ENCODE peak calls at places on chromosomes 1 and 21, in ten cellular contexts. One of them, this sample, is unnamed.
A peak's percentile ranks its signal among the peaks of the same experiment; 100 is the strongest.

GRCh38 chr1:155591770-155592169 is 18.2 kb upstream of the MSTO1 start:
- DNase-seq in upper lobe of right lung: no peak
- DNase-seq in psoas muscle: no peak
- DNase-seq in tibial artery: no peak
- DNase-seq in left ventricle myocardium inferior: no peak
- DNase-seq in breast epithelium: no peak
- DNase-seq in pancreas: no peak
- DNase-seq in uterus: peak; percentile 31
- DNase-seq in kidney: no peak
- DNase-seq in heart left ventricle: peak; percentile 28
- DNase-seq in this sample: peak; percentile 45

GRCh38 chr1:50774759-50775351 is 185.2 kb downstream of the FAF1 start:
- DNase-seq in upper lobe of right lung: no peak
- DNase-seq in psoas muscle: no peak
- DNase-seq in tibial artery: no peak
- DNase-seq in left ventricle myocardium inferior: no peak
- DNase-seq in breast epithelium: no peak
- DNase-seq in pancreas: no peak
- DNase-seq in uterus: no peak
- DNase-seq in kidney: no peak
- DNase-seq in heart left ventricle: no peak
- DNase-seq in this sample: no peak

GRCh38 chr1:157542676-157543075 is 9.6 kb downstream of the FCRL5 start:
- DNase-seq in upper lobe of right lung: no peak
- DNase-seq in psoas muscle: no peak
- DNase-seq in tibial artery: no peak
- DNase-seq in left ventricle myocardium inferior: peak; percentile 36
- DNase-seq in breast epithelium: no peak
- DNase-seq in pancreas: peak; percentile 15
- DNase-seq in uterus: no peak
- DNase-seq in kidney: peak; percentile 89
- DNase-seq in heart left ventricle: peak; percentile 28
- DNase-seq in this sample: no peak

GRCh38 chr1:230127105-230128054 is 60.3 kb downstream of the GALNT2 start:
- DNase-seq in upper lobe of right lung: no peak
- DNase-seq in psoas muscle: no peak
- DNase-seq in tibial artery: no peak
- DNase-seq in left ventricle myocardium inferior: no peak
- DNase-seq in breast epithelium: no peak
- DNase-seq in pancreas: no peak
- DNase-seq in uterus: no peak
- DNase-seq in kidney: no peak
- DNase-seq in heart left ventricle: no peak
- DNase-seq in this sample: no peak

GRCh38 chr21:45138199-45139002 is 64.0 kb downstream of the ADARB1 start:
- DNase-seq in upper lobe of right lung: peak; percentile 80
- DNase-seq in psoas muscle: peak; percentile 80
- DNase-seq in tibial artery: peak; percentile 62
- DNase-seq in left ventricle myocardium inferior: peak; percentile 59
- DNase-seq in breast epithelium: no peak
- DNase-seq in pancreas: peak; percentile 53
- DNase-seq in uterus: peak; percentile 72
- DNase-seq in kidney: peak; percentile 82
- DNase-seq in heart left ventricle: peak; percentile 61
- DNase-seq in this sample: peak; percentile 68

GRCh38 chr1:48499211-48499610 is 27.2 kb upstream of the SPATA6 start:
- DNase-seq in upper lobe of right lung: no peak
- DNase-seq in psoas muscle: no peak
- DNase-seq in tibial artery: no peak
- DNase-seq in left ventricle myocardium inferior: no peak
- DNase-seq in breast epithelium: no peak
- DNase-seq in pancreas: no peak
- DNase-seq in uterus: no peak
- DNase-seq in kidney: no peak
- DNase-seq in heart left ventricle: no peak
- DNase-seq in this sample: no peak

GRCh38 chr1:203340112-203340804 is 10.7 kb downstream of the FMOD start:
- DNase-seq in upper lobe of right lung: peak; percentile 72
- DNase-seq in psoas muscle: peak; percentile 74
- DNase-seq in tibial artery: peak; percentile 73
- DNase-seq in left ventricle myocardium inferior: peak; percentile 52
- DNase-seq in breast epithelium: peak; percentile 76
- DNase-seq in pancreas: peak; percentile 80
- DNase-seq in uterus: peak; percentile 82
- DNase-seq in kidney: no peak
- DNase-seq in heart left ventricle: peak; percentile 72
- DNase-seq in this sample: peak; percentile 81

GRCh38 chr1:213623862-213624261 is 363.9 kb upstream of the PROX1 start:
- DNase-seq in upper lobe of right lung: no peak
- DNase-seq in psoas muscle: no peak
- DNase-seq in tibial artery: no peak
- DNase-seq in left ventricle myocardium inferior: no peak
- DNase-seq in breast epithelium: no peak
- DNase-seq in pancreas: no peak
- DNase-seq in uterus: no peak
- DNase-seq in kidney: no peak
- DNase-seq in heart left ventricle: no peak
- DNase-seq in this sample: no peak

GRCh38 chr1:29900086-29900485 is 663.8 kb downstream of the PTPRU start:
- DNase-seq in upper lobe of right lung: no peak
- DNase-seq in psoas muscle: no peak
- DNase-seq in tibial artery: no peak
- DNase-seq in left ventricle myocardium inferior: no peak
- DNase-seq in breast epithelium: no peak
- DNase-seq in pancreas: no peak
- DNase-seq in uterus: no peak
- DNase-seq in kidney: no peak
- DNase-seq in heart left ventricle: no peak
- DNase-seq in this sample: no peak

GRCh38 chr1:205945056-205945455 is 1.8 kb upstream of the SLC26A9 start:
- DNase-seq in upper lobe of right lung: no peak
- DNase-seq in psoas muscle: no peak
- DNase-seq in tibial artery: no peak
- DNase-seq in left ventricle myocardium inferior: no peak
- DNase-seq in breast epithelium: no peak
- DNase-seq in pancreas: no peak
- DNase-seq in uterus: no peak
- DNase-seq in kidney: no peak
- DNase-seq in heart left ventricle: no peak
- DNase-seq in this sample: no peak

GRCh38 chr21:26965567-26966359 is 1.1 kb downstream of the ADAMTS5 start:
- DNase-seq in upper lobe of right lung: peak; percentile 67
- DNase-seq in psoas muscle: peak; percentile 79
- DNase-seq in tibial artery: peak; percentile 40
- DNase-seq in left ventricle myocardium inferior: peak; percentile 65
- DNase-seq in breast epithelium: peak; percentile 20
- DNase-seq in pancreas: peak; percentile 25
- DNase-seq in uterus: peak; percentile 80
- DNase-seq in kidney: peak; percentile 87
- DNase-seq in heart left ventricle: peak; percentile 66
- DNase-seq in this sample: no peak
- TF ChIP-seq CTCF in upper lobe of right lung: peak; percentile 32
- TF ChIP-seq CTCF in psoas muscle: peak; percentile 40
- TF ChIP-seq CTCF in tibial artery: peak; percentile 40
- TF ChIP-seq CTCF in left ventricle myocardium inferior: peak; percentile 59
- TF ChIP-seq CTCF in breast epithelium: peak; percentile 27
- TF ChIP-seq CTCF in pancreas: no peak
- TF ChIP-seq CTCF in uterus: peak; percentile 79
- TF ChIP-seq CTCF in kidney: peak; percentile 38
- TF ChIP-seq CTCF in heart left ventricle: peak; percentile 37
- TF ChIP-seq CTCF in this sample: no peak

GRCh38 chr1:2962541-2962940 is 58.7 kb upstream of the ACTRT2 start:
- DNase-seq in upper lobe of right lung: peak; percentile 33
- DNase-seq in psoas muscle: no peak
- DNase-seq in tibial artery: no peak
- DNase-seq in left ventricle myocardium inferior: no peak
- DNase-seq in breast epithelium: no peak
- DNase-seq in pancreas: no peak
- DNase-seq in uterus: no peak
- DNase-seq in kidney: no peak
- DNase-seq in heart left ventricle: no peak
- DNase-seq in this sample: no peak
- H3K9me3 ChIP-seq in upper lobe of right lung: no peaks in the 10 kb centered on the region
- H3K9me3 ChIP-seq in psoas muscle: peaks cover 13% of the 10 kb centered on the region
- H3K9me3 ChIP-seq in tibial artery: peaks cover 6% of the 10 kb centered on the region
- H3K9me3 ChIP-seq in left ventricle myocardium inferior: peaks cover 17% of the 10 kb centered on the region
- H3K9me3 ChIP-seq in breast epithelium: peaks cover 7% of the 10 kb centered on the region
- H3K9me3 ChIP-seq in pancreas: no peaks in the 10 kb centered on the region
- H3K9me3 ChIP-seq in uterus: no peaks in the 10 kb centered on the region
- H3K9me3 ChIP-seq in kidney: no peaks in the 10 kb centered on the region
- H3K9me3 ChIP-seq in heart left ventricle: peaks cover 14% of the 10 kb centered on the region
- H3K9me3 ChIP-seq in this sample: no peaks in the 10 kb centered on the region

DNA sequence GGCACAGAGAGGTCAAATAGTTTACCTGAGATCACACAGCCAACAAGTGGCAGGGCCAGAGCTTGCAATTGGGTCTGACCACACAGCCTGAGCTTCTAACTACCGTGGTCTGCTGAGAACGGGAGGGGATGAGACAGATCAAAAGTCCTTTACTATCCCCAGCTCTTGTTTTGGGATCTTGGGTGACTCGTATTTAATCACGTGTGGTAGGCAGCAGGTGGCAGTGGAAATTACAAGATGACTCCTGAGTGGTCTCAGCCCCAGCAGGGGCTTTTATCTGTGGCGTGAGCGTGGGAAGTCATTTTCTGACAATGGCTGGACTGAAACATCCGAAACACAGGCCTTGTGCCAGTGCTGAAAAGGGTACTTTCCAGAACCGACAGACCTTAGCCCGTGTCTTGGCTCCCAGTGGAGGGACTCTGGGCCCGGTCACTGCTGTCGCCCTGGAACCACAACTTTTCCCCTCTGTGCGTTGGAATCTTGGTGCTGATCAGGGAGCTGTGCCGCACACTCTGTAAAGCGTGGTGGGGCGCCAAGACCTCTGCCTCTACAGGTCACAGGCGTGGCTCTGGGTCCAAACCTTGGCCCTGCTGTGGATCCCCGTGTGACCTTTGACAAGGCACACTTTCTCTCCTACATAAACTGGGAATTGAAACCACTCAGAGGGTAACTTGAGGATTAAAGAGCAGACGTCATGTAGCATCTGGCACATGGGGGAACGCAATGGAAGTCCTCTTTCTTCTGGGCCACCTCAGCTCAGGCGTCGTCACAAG is 12.0 kb downstream of the THEMIS2 start:
- DNase-seq in upper lobe of right lung: peak; percentile 52
- DNase-seq in psoas muscle: no peak
- DNase-seq in tibial artery: no peak
- DNase-seq in left ventricle myocardium inferior: no peak
- DNase-seq in breast epithelium: no peak
- DNase-seq in pancreas: no peak
- DNase-seq in uterus: no peak
- DNase-seq in kidney: peak; percentile 73
- DNase-seq in heart left ventricle: no peak
- DNase-seq in this sample: no peak
- H3K36me3 ChIP-seq in upper lobe of right lung: peaks cover 26% of the 10 kb centered on the region
- H3K36me3 ChIP-seq in psoas muscle: no peaks in the 10 kb centered on the region
- H3K36me3 ChIP-seq in tibial artery: peaks cover 5% of the 10 kb centered on the region
- H3K36me3 ChIP-seq in left ventricle myocardium inferior: peaks cover 8% of the 10 kb centered on the region
- H3K36me3 ChIP-seq in breast epithelium: no peaks in the 10 kb centered on the region
- H3K36me3 ChIP-seq in pancreas: no peaks in the 10 kb centered on the region
- H3K36me3 ChIP-seq in uterus: no peaks in the 10 kb centered on the region
- H3K36me3 ChIP-seq in kidney: no peaks in the 10 kb centered on the region
- H3K36me3 ChIP-seq in heart left ventricle: no peaks in the 10 kb centered on the region
- H3K36me3 ChIP-seq in this sample: no peaks in the 10 kb centered on the region

GRCh38 chr1:165367375-165367993 is 11.0 kb upstream of the LMX1A start:
- DNase-seq in upper lobe of right lung: peak; percentile 73
- DNase-seq in psoas muscle: peak; percentile 86
- DNase-seq in tibial artery: peak; percentile 82
- DNase-seq in left ventricle myocardium inferior: peak; percentile 80
- DNase-seq in breast epithelium: peak; percentile 71
- DNase-seq in pancreas: peak; percentile 84
- DNase-seq in uterus: peak; percentile 88
- DNase-seq in kidney: no peak
- DNase-seq in heart left ventricle: peak; percentile 78
- DNase-seq in this sample: peak; percentile 80
- TF ChIP-seq CTCF in upper lobe of right lung: peak; percentile 96
- TF ChIP-seq CTCF in psoas muscle: peak; percentile 96
- TF ChIP-seq CTCF in tibial artery: peak; percentile 89
- TF ChIP-seq CTCF in left ventricle myocardium inferior: peak; percentile 98
- TF ChIP-seq CTCF in breast epithelium: peak; percentile 78
- TF ChIP-seq CTCF in pancreas: peak; percentile 95
- TF ChIP-seq CTCF in uterus: peak; percentile 91
- TF ChIP-seq CTCF in kidney: peak; percentile 81
- TF ChIP-seq CTCF in heart left ventricle: peak; percentile 96
- TF ChIP-seq CTCF in this sample: peak; percentile 84

GRCh38 chr1:102071451-102071850 is 74.7 kb upstream of the OLFM3 start:
- DNase-seq in upper lobe of right lung: no peak
- DNase-seq in psoas muscle: no peak
- DNase-seq in tibial artery: no peak
- DNase-seq in left ventricle myocardium inferior: no peak
- DNase-seq in breast epithelium: no peak
- DNase-seq in pancreas: no peak
- DNase-seq in uterus: no peak
- DNase-seq in kidney: no peak
- DNase-seq in heart left ventricle: no peak
- DNase-seq in this sample: no peak
- H3K9me3 ChIP-seq in upper lobe of right lung: no peaks in the 10 kb centered on the region
- H3K9me3 ChIP-seq in psoas muscle: no peaks in the 10 kb centered on the region
- H3K9me3 ChIP-seq in tibial artery: no peaks in the 10 kb centered on the region
- H3K9me3 ChIP-seq in left ventricle myocardium inferior: peaks cover 17% of the 10 kb centered on the region
- H3K9me3 ChIP-seq in breast epithelium: no peaks in the 10 kb centered on the region
- H3K9me3 ChIP-seq in pancreas: no peaks in the 10 kb centered on the region
- H3K9me3 ChIP-seq in uterus: no peaks in the 10 kb centered on the region
- H3K9me3 ChIP-seq in kidney: no peaks in the 10 kb centered on the region
- H3K9me3 ChIP-seq in heart left ventricle: no peaks in the 10 kb centered on the region
- H3K9me3 ChIP-seq in this sample: no peaks in the 10 kb centered on the region

DNA sequence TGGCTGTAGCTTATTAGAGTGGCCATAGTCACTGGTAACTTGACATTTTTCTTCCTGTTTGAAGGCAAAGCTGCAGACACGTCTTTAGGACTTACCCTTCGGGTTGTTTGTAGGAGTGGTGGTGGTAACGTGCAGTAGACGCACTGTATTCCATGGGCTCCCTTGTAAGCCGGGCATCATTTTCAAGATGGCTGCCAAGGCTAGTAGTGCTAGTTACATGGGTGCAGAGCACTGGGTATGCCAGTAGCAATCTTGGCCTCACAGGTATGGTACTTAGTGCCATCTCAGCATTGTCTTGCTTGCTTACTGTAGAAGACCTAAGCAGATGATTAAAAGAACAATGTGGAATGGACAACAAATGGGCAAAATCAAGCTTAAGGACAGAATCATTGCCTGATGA is 1.9 kb downstream of the YBX1 start:
- DNase-seq in upper lobe of right lung: no peak
- DNase-seq in psoas muscle: no peak
- DNase-seq in tibial artery: no peak
- DNase-seq in left ventricle myocardium inferior: no peak
- DNase-seq in breast epithelium: no peak
- DNase-seq in pancreas: no peak
- DNase-seq in uterus: no peak
- DNase-seq in kidney: no peak
- DNase-seq in heart left ventricle: no peak
- DNase-seq in this sample: no peak
- H3K36me3 ChIP-seq in upper lobe of right lung: peaks cover 10% of the 10 kb centered on the region
- H3K36me3 ChIP-seq in psoas muscle: peaks cover 2% of the 10 kb centered on the region
- H3K36me3 ChIP-seq in tibial artery: no peaks in the 10 kb centered on the region
- H3K36me3 ChIP-seq in left ventricle myocardium inferior: peaks cover 5% of the 10 kb centered on the region
- H3K36me3 ChIP-seq in breast epithelium: no peaks in the 10 kb centered on the region
- H3K36me3 ChIP-seq in pancreas: no peaks in the 10 kb centered on the region
- H3K36me3 ChIP-seq in uterus: no peaks in the 10 kb centered on the region
- H3K36me3 ChIP-seq in kidney: no peaks in the 10 kb centered on the region
- H3K36me3 ChIP-seq in heart left ventricle: no peaks in the 10 kb centered on the region
- H3K36me3 ChIP-seq in this sample: no peaks in the 10 kb centered on the region

GRCh38 chr1:82836246-82836645 is 1035.5 kb downstream of the ADGRL2 start:
- DNase-seq in upper lobe of right lung: no peak
- DNase-seq in psoas muscle: no peak
- DNase-seq in tibial artery: no peak
- DNase-seq in left ventricle myocardium inferior: no peak
- DNase-seq in breast epithelium: no peak
- DNase-seq in pancreas: no peak
- DNase-seq in uterus: no peak
- DNase-seq in kidney: no peak
- DNase-seq in heart left ventricle: no peak
- DNase-seq in this sample: no peak
- TF ChIP-seq CTCF in upper lobe of right lung: no peak
- TF ChIP-seq CTCF in psoas muscle: no peak
- TF ChIP-seq CTCF in tibial artery: no peak
- TF ChIP-seq CTCF in left ventricle myocardium inferior: no peak
- TF ChIP-seq CTCF in breast epithelium: no peak
- TF ChIP-seq CTCF in pancreas: no peak
- TF ChIP-seq CTCF in uterus: no peak
- TF ChIP-seq CTCF in kidney: no peak
- TF ChIP-seq CTCF in heart left ventricle: no peak
- TF ChIP-seq CTCF in this sample: no peak

This sample was measured in Caco-2.